ENCODE peak calls at places on chromosomes 16 and 17, in nine cellular contexts. U is WTC11, D is uterus, E is adrenal gland, I is HCT116, Q is upper lobe of right lung, Z is GM12878, G is transverse colon, N is upper lobe of left lung. V is an unnamed sample.

GRCh38 chr17:83103200-83103937 is 24.0 kb downstream of the METRNL start:
- DNase-seq in Q (no peak), I (peak; percentile 66), U (peak; percentile 93), G (peak; percentile 81), D (no peak), N (peak; percentile 84), E (peak; percentile 79), Z (no peak), V (peak; percentile 83)

GRCh38 chr17:61139219-61139618 is 260.4 kb upstream of the TBX2 start:
- DNase-seq in N (no peak), U (no peak), G (peak; percentile 45), E (no peak), D (no peak), I (no peak), Q (no peak), Z (peak; percentile 77), V (no peak)

GRCh38 chr17:69320908-69321238 is 6.1 kb downstream of the ABCA5 start:
- DNase-seq in Z (no peak), E (no peak), I (no peak), G (no peak), Q (no peak), U (no peak), D (no peak), N (no peak), V (no peak)

GRCh38 chr16:79047337-79047736 is 553.2 kb downstream of the MAF start:
- DNase-seq in Z (no peak), E (no peak), D (no peak), U (no peak), I (no peak), N (no peak), G (no peak), Q (no peak), V (peak; percentile 22)

GRCh38 chr16:11405331-11406176 is 60.3 kb downstream of the RMI2 start:
- DNase-seq in G (peak; percentile 33), N (no peak), E (peak; percentile 45), Z (no peak), D (no peak), Q (no peak), I (peak; percentile 34), U (peak; percentile 86), V (peak; percentile 70)

GRCh38 chr16:67884684-67885083 is at the start of gene NRN1L:
- DNase-seq in U (peak; percentile 96), I (no peak), E (peak; percentile 96), D (peak; percentile 93), G (peak; percentile 83), Z (no peak), Q (peak; percentile 91), N (peak; percentile 93), V (no peak)

GRCh38 chr17:7977805-7978204 is 24.6 kb upstream of the GUCY2D start:
- DNase-seq in Q (no peak), N (no peak), I (no peak), U (no peak), D (no peak), Z (no peak), G (no peak), E (no peak), V (no peak)

GRCh38 chr16:87351320-87351698 is 32.3 kb downstream of the FBXO31 start:
- DNase-seq in E (no peak), Z (no peak), G (no peak), U (no peak), Q (no peak), N (no peak), I (no peak), D (no peak), V (no peak)

GRCh38 chr17:31560836-31561235 is 169.4 kb downstream of the RAB11FIP4 start:
- DNase-seq in E (no peak), Z (no peak), N (no peak), I (no peak), Q (no peak), U (no peak), G (no peak), D (no peak), V (no peak)

GRCh38 chr16:1774456-1774795 is 1.5 kb upstream of the MRPS34 start:
- DNase-seq in G (no peak), I (no peak), Z (no peak), E (no peak), U (no peak), D (no peak), N (no peak), Q (no peak), V (no peak)

GRCh38 chr16:67719048-67719777 is at the start of gene GFOD2:
- DNase-seq in E (peak; percentile 96), D (peak; percentile 98), N (peak; percentile 97), U (peak; percentile 99), I (peak; percentile 86), G (peak; percentile 98), Z (peak; percentile 79), Q (peak; percentile 98), V (peak; percentile 99)

GRCh38 chr17:65166785-65167184 is 29.6 kb downstream of the RGS9 start:
- DNase-seq in D (no peak), N (no peak), E (no peak), U (no peak), I (no peak), G (no peak), Z (no peak), Q (no peak), V (no peak)

GRCh38 chr16:12387311-12387710 is 410.8 kb downstream of the SNX29 start:
- DNase-seq in I (no peak), U (no peak), N (no peak), Q (no peak), D (no peak), G (no peak), E (no peak), Z (no peak), V (no peak)

GRCh38 chr17:73560661-73561060 is 83.6 kb downstream of the SDK2 start:
- DNase-seq in G (no peak), U (peak; percentile 63), Z (no peak), N (no peak), E (no peak), Q (no peak), I (peak; percentile 27), D (no peak), V (no peak)
- TF ChIP-seq CTCF in G (no peak), U (no peak), Z (no peak), N (no peak), E (no peak), Q (no peak), I (peak; percentile 20), D (no peak), V (no peak)

DNA sequence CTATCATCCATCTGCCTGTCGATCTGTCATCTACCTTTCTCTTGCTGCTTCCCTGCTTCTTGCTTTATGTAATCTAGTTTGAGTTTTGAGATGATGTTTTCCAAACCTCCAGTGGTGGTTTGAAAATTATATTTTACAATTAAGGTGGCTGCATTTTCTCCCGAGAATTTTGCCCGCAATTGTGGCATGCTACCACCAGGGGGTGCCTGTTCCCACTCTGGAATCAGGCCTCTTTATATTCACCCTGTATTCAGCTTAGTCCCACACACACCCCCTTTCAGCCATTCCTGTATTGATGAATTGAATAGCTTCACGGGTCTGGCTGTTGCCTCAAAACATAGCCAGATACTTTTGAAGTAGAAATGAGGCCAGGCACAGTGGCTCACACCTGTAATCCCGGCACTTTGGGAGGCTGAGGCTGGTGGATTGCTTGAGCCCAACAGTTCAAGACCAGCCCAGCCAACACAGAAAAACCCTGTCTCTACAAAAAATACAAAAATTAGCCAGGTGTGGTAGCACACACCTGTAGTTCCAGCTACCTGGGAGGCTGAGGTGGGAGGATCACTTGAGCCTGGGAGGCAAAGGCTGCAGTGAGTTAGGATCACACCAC is 3.2 kb downstream of the PRSS22 start:
- DNase-seq in Z (no peak), D (no peak), Q (no peak), I (no peak), G (no peak), U (peak; percentile 65), E (no peak), N (no peak), V (no peak)
- TF ChIP-seq CTCF in Z (peak; percentile 39), D (no peak), Q (peak; percentile 43), I (peak; percentile 52), G (peak; percentile 30), U (peak; percentile 76), E (no peak), N (no peak), V (peak; percentile 77)

GRCh38 chr17:3043737-3044365 is 19.6 kb downstream of the OR1D5 start:
- DNase-seq in U (peak; percentile 61), N (no peak), E (no peak), I (no peak), Z (no peak), G (no peak), Q (peak; percentile 52), D (no peak), V (peak; percentile 26)

GRCh38 chr17:3049705-3050295 is 13.6 kb downstream of the OR1D5 start:
- DNase-seq in N (no peak), G (no peak), Z (no peak), I (no peak), U (no peak), Q (no peak), D (no peak), E (no peak), V (no peak)

GRCh38 chr17:3046753-3047152 is 16.7 kb downstream of the OR1D5 start:
- DNase-seq in D (no peak), U (no peak), G (no peak), N (no peak), I (no peak), Q (no peak), E (no peak), Z (no peak), V (no peak)

DNA sequence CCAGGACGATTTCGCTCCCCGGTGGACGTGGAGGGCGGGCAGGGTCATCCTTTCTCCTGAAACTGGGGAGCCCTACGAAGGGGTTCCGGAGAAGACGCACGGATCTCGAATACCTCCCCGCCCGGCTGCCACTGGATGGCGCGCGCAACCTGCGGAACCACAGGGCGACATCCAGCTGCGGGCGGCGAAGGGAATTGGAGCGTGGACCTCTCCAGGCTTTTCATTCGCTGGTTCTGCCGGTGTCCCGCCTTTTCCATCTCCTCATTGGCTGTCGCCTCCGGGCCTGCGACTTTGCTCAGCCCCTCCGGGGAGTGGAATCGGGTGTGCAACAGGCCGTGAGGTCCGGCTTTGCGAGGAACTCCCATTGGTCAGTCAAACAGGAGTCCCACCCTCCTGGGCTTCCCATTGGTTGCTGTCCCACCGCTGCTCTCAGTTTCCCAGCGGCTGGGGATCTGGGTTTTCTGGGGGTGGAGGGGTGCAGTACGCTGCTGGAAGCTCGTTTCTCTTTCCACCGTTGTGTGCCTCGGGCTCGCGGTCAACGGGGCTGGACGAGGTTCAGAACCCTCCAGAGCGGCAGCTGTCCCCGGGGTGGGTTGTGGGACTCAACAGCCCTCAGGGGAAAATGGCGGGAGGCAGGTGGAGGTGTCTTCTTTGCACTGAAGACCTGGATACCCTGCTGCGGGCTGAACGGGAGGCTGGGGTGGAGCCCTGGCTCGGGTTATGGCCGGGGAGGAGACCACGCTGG is 14.5 kb downstream of the OR1D5 start:
- DNase-seq in Q (peak; percentile 98), Z (peak; percentile 78), I (peak; percentile 98), U (peak; percentile 97), G (peak; percentile 96), N (peak; percentile 97), D (peak; percentile 86), E (peak; percentile 95), V (peak; percentile 95)
- TF ChIP-seq CTCF in Q (peak; percentile 73), Z (peak; percentile 59), I (peak; percentile 78), U (no peak), G (peak; percentile 86), N (peak; percentile 40), D (peak; percentile 85), E (peak; percentile 64), V (peak; percentile 41)

GRCh38 chr16:64983983-64984382 is 137.9 kb downstream of the CDH11 start:
- DNase-seq in G (no peak), Z (no peak), Q (no peak), E (peak; percentile 15), D (no peak), N (no peak), U (peak; percentile 78), I (no peak), V (no peak)
- TF ChIP-seq CTCF in G (no peak), Z (peak; percentile 58), Q (peak; percentile 44), E (peak; percentile 23), D (peak; percentile 5), N (no peak), U (peak; percentile 77), I (no peak), V (no peak)

V was measured in Calu3.